ENCODE peak calls at places on chromosomes 3 and 15, in seven cellular contexts. O is MCF 10A, I is natural killer cell, K is nephron progenitor cell, J is fibroblast of villous mesenchyme, T is left ventricle myocardium inferior, B is tibial artery. F is an unnamed sample.

GRCh38 chr3:101253429-101253828 is 66.9 kb downstream of the IMPG2 start:
- DNase-seq in K (no peak), J (no peak), T (no peak), B (no peak), I (no peak), O (peak), F (peak)

GRCh38 chr3:34995771-34996430 is 643.4 kb upstream of the ARPP21 start:
- DNase-seq in O (peak), I (no peak), T (no peak), J (no peak), B (no peak), K (no peak), F (no peak)

GRCh38 chr15:53808058-53808703 is 48.7 kb upstream of the WDR72 start:
- DNase-seq in B (no peak), O (peak), I (no peak), T (no peak), J (peak), K (no peak), F (peak)

GRCh38 chr15:50825946-50826345 is 60.4 kb upstream of the SPPL2A start:
- DNase-seq in J (no peak), B (no peak), O (no peak), I (no peak), K (no peak), T (no peak), F (no peak)

GRCh38 chr3:41418961-41419691 is 219.8 kb downstream of the CTNNB1 start:
- DNase-seq in I (peak), K (no peak), B (no peak), T (no peak), O (peak), J (peak), F (no peak)

GRCh38 chr15:99424978-99425665 is 140.7 kb upstream of the MEF2A start:
- DNase-seq in B (peak), K (no peak), T (peak), O (peak), I (peak), J (peak), F (peak)

GRCh38 chr3:178063475-178063874 is 472.8 kb upstream of the KCNMB2 start:
- DNase-seq in I (no peak), O (no peak), K (no peak), B (peak), T (no peak), J (peak), F (peak)

GRCh38 chr3:105938101-105938500 is 69.3 kb upstream of the CBLB start:
- DNase-seq in I (no peak), O (no peak), J (peak), B (no peak), K (no peak), T (no peak), F (no peak)

GRCh38 chr3:194328080-194328571 is 23.0 kb downstream of the CPN2 start:
- DNase-seq in O (peak), B (no peak), T (no peak), J (no peak), I (peak), K (no peak), F (no peak)

GRCh38 chr3:45692866-45693265 is 3.7 kb downstream of the SACM1L start:
- DNase-seq in K (no peak), O (no peak), J (no peak), I (no peak), B (no peak), T (no peak), F (no peak)

GRCh38 chr3:45688194-45688881 is 858 bp upstream of the SACM1L start:
- DNase-seq in I (peak), B (peak), T (no peak), K (peak), J (no peak), O (peak), F (peak)

GRCh38 chr3:45689787-45690145 is 570 bp downstream of the SACM1L start:
- DNase-seq in B (no peak), T (no peak), J (no peak), O (no peak), I (no peak), K (no peak), F (peak)

GRCh38 chr3:45688882-45689786 is at the start of gene SACM1L:
- DNase-seq in J (peak), O (peak), T (peak), B (peak), I (peak), K (peak), F (peak)

GRCh38 chr3:45690331-45691035 is 1.3 kb downstream of the SACM1L start:
- DNase-seq in J (no peak), T (no peak), K (no peak), I (no peak), O (no peak), B (no peak), F (peak)
- TF ChIP-seq CTCF in J (no peak), T (no peak), K (no peak), I (no peak), O (no peak), B (no peak), F (no peak)

GRCh38 chr3:27244374-27244773 is 124.8 kb downstream of the NEK10 start:
- DNase-seq in I (no peak), B (no peak), T (no peak), O (no peak), K (no peak), J (no peak), F (no peak)
- TF ChIP-seq CTCF in I (no peak), B (no peak), T (no peak), O (no peak), K (no peak), J (no peak), F (no peak)

DNA sequence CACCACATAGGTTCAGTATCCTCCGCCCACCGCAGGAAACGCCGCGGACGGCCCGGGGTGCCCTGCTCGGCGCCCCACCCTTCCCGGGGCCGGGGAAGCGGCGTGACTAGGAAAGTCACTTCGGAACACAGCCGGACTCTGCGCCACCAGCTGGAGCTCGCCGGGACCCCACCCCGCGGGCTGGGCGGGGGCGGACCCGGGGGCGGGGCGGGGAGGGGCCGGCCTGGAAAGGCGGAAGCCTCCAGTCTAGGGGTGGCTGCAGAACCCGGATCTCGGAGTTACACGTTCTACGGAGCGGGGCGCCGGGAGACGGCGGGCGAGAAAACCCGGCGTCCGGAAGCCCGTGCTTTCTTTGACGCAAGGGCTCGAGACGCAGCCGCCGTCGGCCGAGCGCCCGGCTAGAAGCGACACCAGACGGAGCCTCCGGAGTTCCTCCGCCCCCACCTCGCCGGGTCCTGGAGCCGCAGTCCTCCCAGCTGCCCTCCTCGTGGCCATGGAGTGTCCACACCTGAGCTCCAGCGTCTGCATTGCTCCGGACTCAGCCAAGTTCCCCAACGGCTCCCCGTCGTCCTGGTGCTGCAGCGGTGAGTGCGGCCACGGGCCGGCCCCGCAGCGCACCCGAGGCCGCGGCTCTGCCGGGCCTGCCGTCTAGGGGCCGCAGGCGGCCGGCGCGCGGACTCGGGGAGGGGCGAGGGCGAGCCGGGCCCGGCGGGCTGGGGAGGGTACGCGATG is at the start of gene USP3:
- DNase-seq in K (peak), I (peak), O (peak), T (peak), B (peak), J (peak), F (peak)
- TF ChIP-seq CTCF in K (peak), I (peak), O (peak), T (peak), B (peak), J (no peak), F (no peak)

GRCh38 chr15:80527961-80528360 is 123.8 kb downstream of the ARNT2 start:
- DNase-seq in B (no peak), K (no peak), O (no peak), J (no peak), I (no peak), T (no peak), F (no peak)

GRCh38 chr15:80525853-80526252 is 121.7 kb downstream of the ARNT2 start:
- DNase-seq in K (no peak), B (no peak), O (no peak), T (no peak), J (no peak), I (no peak), F (no peak)

GRCh38 chr15:80526556-80527340 is 122.6 kb downstream of the ARNT2 start:
- DNase-seq in T (no peak), I (no peak), J (peak), B (peak), K (no peak), O (no peak), F (no peak)

GRCh38 chr15:80527406-80527805 is 123.2 kb downstream of the ARNT2 start:
- DNase-seq in B (no peak), J (no peak), I (no peak), O (no peak), K (no peak), T (no peak), F (no peak)

GRCh38 chr15:80523746-80524145 is 119.6 kb downstream of the ARNT2 start:
- DNase-seq in T (no peak), K (no peak), O (no peak), I (no peak), B (no peak), J (no peak), F (no peak)
- TF ChIP-seq CTCF in T (no peak), K (no peak), O (no peak), I (no peak), B (no peak), J (no peak), F (no peak)

DNA sequence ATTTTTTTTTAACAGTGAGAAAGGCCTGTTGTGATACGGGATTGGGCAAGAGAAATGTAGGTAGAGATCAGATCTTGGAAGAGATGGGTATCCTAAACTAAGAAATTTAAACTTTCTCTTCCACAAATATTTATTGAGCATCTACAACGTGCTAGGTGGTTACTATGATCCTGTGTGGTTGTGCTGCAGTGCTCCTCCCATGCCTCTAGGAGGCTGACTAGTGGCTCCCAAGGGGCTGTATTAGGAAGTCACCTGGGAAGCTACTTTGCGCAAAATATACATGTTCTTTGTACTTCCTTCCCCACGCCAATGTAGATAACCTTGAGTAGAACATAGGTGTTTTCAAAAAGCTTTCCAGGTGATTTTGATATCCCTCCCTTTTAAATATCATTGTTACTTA is 27.2 kb downstream of the USP3 start:
- DNase-seq in K (no peak), O (no peak), T (no peak), I (no peak), B (no peak), J (no peak), F (no peak)
- TF ChIP-seq CTCF in K (peak), O (peak), T (peak), I (no peak), B (no peak), J (peak), F (peak)

DNA sequence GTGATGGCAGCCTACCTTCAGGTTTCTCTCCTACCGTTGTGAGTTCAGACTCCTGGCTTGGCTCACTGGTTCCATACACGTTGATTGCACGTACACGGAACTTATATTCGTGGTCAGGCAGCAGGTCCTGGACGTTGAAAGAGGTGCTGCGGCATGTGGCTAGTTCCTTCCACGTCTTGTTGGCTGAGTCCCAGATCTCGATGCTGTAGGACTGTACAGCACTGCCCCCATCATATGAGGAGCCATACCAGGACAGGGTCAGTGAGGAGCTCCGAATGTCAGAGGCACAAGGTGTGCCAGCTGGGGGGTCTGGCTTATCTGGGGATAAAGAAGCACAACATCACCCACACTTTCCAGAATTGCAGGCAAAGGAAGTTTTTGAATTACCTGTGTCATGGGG is 72.3 kb upstream of the HACD2 start:
- DNase-seq in B (no peak), I (no peak), T (no peak), O (no peak), K (no peak), J (no peak), F (no peak)
- TF ChIP-seq CTCF in B (no peak), I (no peak), T (no peak), O (no peak), K (no peak), J (no peak), F (no peak)

GRCh38 chr3:129160891-129161859 is at the start of gene ISY1:
- DNase-seq in K (peak), J (peak), T (peak), B (peak), O (peak), I (peak), F (peak)
- TF ChIP-seq CTCF in K (peak), J (peak), T (peak), B (peak), O (peak), I (peak), F (peak)

GRCh38 chr3:141469712-141470111 is 17.1 kb upstream of the RASA2 start:
- DNase-seq in O (no peak), T (no peak), I (no peak), J (no peak), B (no peak), K (no peak), F (no peak)

GRCh38 chr3:141466633-141467169 is 20.1 kb upstream of the RASA2 start:
- DNase-seq in I (no peak), J (no peak), K (no peak), O (no peak), T (no peak), B (no peak), F (no peak)

GRCh38 chr3:141462176-141462859 is 24.5 kb upstream of the RASA2 start:
- DNase-seq in K (no peak), B (no peak), T (no peak), O (no peak), J (no peak), I (no peak), F (no peak)

GRCh38 chr3:141460097-141460704 is 26.6 kb upstream of the RASA2 start:
- DNase-seq in J (peak), T (peak), K (peak), B (peak), O (peak), I (peak), F (peak)

DNA sequence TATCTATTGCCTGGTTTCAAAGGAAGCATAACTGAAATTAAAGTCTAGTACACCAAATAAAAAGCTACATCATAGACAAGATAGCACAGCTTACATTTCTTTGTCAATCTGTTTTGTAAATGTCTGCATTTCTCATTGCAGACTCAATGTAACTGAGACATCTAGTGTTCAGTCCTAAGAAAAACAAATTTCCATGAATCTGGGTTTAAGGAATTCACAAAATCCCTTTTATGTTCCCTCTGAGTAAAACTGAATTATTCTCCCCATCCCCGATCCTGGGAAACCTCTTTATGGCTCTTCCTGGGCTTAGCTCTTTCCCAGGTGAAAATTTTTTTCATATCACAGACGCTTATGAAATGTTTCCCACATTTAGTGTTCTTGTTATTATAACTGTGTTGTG is 21.6 kb upstream of the RASA2 start:
- DNase-seq in J (peak), T (no peak), O (no peak), B (no peak), K (no peak), I (no peak), F (no peak)
- TF ChIP-seq CTCF in J (peak), T (peak), O (peak), B (no peak), K (no peak), I (no peak), F (no peak)